ENCODE peak calls at places on chromosomes 1 and 21, in eight cellular contexts. R is IMR-90, E is right lobe of liver, H is NB4, V is transverse colon, C is A549, D is prostate gland, U is stomach. N is an unnamed sample.
A peak's percentile ranks its signal among the peaks of the same experiment; 100 is the strongest.

GRCh38 chr1:67230539-67230938 is 64.3 kb downstream of the IL23R start:
- DNase-seq in E (no peak), R (no peak), V (no peak), D (no peak), U (no peak), H (no peak), C (no peak), N (no peak)

GRCh38 chr1:50981741-50982140 is 11.7 kb downstream of the CDKN2C start:
- DNase-seq in H (no peak), C (no peak), U (no peak), D (no peak), R (no peak), V (no peak), E (no peak), N (no peak)

GRCh38 chr1:75198761-75199160 is 64.6 kb downstream of the LHX8 start:
- DNase-seq in V (no peak), D (no peak), E (no peak), R (no peak), H (no peak), C (no peak), U (no peak), N (no peak)

GRCh38 chr1:35506960-35507901 is 50.0 kb downstream of the KIAA0319L start:
- DNase-seq in U (no peak), H (no peak), V (no peak), D (no peak), R (no peak), C (no peak), E (no peak), N (no peak)

GRCh38 chr1:33260435-33260980 is 4.2 kb downstream of the ZNF362 start:
- DNase-seq in U (no peak), D (no peak), H (no peak), C (no peak), V (no peak), E (no peak), R (no peak), N (no peak)

GRCh38 chr1:85494074-85494956 is 29.4 kb upstream of the DDAH1 start:
- DNase-seq in U (no peak), R (no peak), H (no peak), C (no peak), V (no peak), D (no peak), E (no peak), N (no peak)

GRCh38 chr1:204206121-204206520 is 7.7 kb downstream of the GOLT1A start:
- DNase-seq in D (no peak), C (no peak), H (no peak), R (peak; percentile 33), E (no peak), V (no peak), U (no peak), N (no peak)

GRCh38 chr21:28334407-28334806 is 658.3 kb downstream of the LTN1 start:
- DNase-seq in U (no peak), C (no peak), V (no peak), D (no peak), R (no peak), H (no peak), E (no peak), N (no peak)

GRCh38 chr1:34270181-34270580 is 93.5 kb downstream of the C1orf94 start:
- DNase-seq in V (no peak), C (no peak), D (no peak), U (no peak), H (no peak), E (no peak), R (no peak), N (no peak)

GRCh38 chr21:45544449-45545235 is 2.4 kb upstream of the SLC19A1 start:
- DNase-seq in U (peak; percentile 19), R (no peak), E (peak; percentile 40), V (no peak), H (no peak), D (no peak), C (no peak), N (no peak)

GRCh38 chr1:167077128-167077867 is 12.9 kb downstream of the GPA33 start:
- DNase-seq in R (no peak), E (no peak), V (no peak), H (no peak), C (no peak), U (no peak), D (no peak), N (no peak)

GRCh38 chr1:61808968-61809367 is 66.7 kb downstream of the PATJ start:
- DNase-seq in H (no peak), E (no peak), U (no peak), D (no peak), C (no peak), V (no peak), R (peak; percentile 58), N (no peak)

GRCh38 chr1:115040501-115040900 is 10.9 kb downstream of the TSHB start:
- DNase-seq in U (no peak), E (no peak), H (no peak), V (no peak), C (no peak), D (no peak), R (no peak), N (no peak)
- TF ChIP-seq CTCF in U (no peak), E (no peak), H (no peak), V (no peak), C (no peak), D (no peak), R (no peak), N (no peak)

GRCh38 chr1:158706096-158706495 is 5.6 kb upstream of the OR6K2 start:
- DNase-seq in C (no peak), R (no peak), V (no peak), D (no peak), H (no peak), E (no peak), U (no peak), N (no peak)
- TF ChIP-seq POLR2A in C (no peak), R (no peak), V (no peak), D (no peak), H (no peak), E (no peak), U (no peak), N (no peak)

GRCh38 chr1:109080441-109081082 is 4.8 kb upstream of the TAF13 start:
- DNase-seq in E (no peak), U (no peak), C (no peak), D (no peak), H (no peak), R (no peak), V (no peak), N (no peak)

GRCh38 chr1:109079240-109079622 is 3.4 kb upstream of the TAF13 start:
- DNase-seq in C (no peak), D (no peak), H (no peak), U (no peak), E (no peak), V (no peak), R (no peak), N (no peak)

GRCh38 chr1:109078317-109078716 is 2.5 kb upstream of the TAF13 start:
- DNase-seq in E (no peak), U (no peak), V (no peak), H (no peak), D (no peak), C (no peak), R (no peak), N (no peak)

GRCh38 chr1:109075531-109076490 is at the start of gene TAF13:
- DNase-seq in C (peak; percentile 80), U (peak; percentile 96), H (peak; percentile 95), R (peak; percentile 96), V (peak; percentile 95), D (peak; percentile 88), E (peak; percentile 95), N (peak; percentile 85)
- TF ChIP-seq CTCF in C (no peak), U (peak; percentile 38), H (no peak), R (peak; percentile 43), V (peak; percentile 35), D (peak; percentile 26), E (peak; percentile 48), N (peak; percentile 60)

DNA sequence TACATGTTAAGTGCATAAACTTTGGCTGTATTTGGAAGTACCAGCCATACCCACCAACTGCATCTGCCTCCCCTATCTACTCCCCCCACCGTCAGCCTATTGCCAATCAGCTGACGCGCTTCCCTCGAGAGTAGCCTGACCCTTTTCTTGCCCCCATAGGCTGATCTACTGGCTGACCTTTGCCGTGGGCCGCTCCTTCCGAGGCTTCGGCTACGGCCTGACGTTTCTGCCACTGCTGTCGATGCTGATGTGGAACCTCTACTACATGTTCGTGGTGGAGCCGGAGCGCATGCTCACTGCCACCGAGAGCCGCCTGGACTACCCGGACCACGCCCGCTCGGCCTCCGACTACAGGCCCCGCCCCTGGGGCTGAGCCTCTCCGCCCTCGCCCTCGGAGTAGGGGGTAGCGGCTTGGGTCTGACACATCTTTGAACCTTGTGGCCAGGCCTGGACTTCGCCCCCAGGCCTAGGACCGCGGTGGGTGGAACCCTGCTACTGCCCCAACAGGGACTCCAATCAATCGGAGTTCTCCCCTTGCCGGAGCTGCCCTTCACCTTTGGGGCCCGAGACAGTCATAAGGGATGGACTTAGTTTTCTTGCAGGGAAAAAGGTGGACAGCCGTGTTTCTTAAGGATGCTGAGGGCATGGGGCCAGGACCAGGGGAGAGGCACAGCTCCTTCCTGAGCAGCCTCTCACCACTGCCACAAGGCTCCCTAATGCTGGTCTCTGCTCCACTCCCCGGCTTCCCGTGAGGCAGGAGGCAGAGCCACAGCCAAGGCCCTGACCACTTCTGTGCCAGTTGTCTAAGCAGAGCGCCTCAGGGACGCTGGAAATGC is 4.0 kb downstream of the GLMP start:
- DNase-seq in C (peak; percentile 26), V (peak; percentile 92), R (peak; percentile 72), E (peak; percentile 98), D (peak; percentile 79), U (peak; percentile 92), H (no peak), N (peak; percentile 74)
- TF ChIP-seq POLR2A in C (peak; percentile 24), V (peak; percentile 54), R (no peak), E (peak; percentile 76), D (peak; percentile 31), U (no peak), H (no peak), N (peak; percentile 31)

GRCh38 chr1:101971309-101971708 is 25.4 kb downstream of the OLFM3 start:
- DNase-seq in H (peak; percentile 1), E (no peak), V (no peak), U (no peak), R (peak; percentile 0), C (no peak), D (no peak), N (no peak)
- TF ChIP-seq CTCF in H (no peak), E (no peak), V (no peak), U (no peak), R (no peak), C (no peak), D (no peak), N (no peak)

DNA sequence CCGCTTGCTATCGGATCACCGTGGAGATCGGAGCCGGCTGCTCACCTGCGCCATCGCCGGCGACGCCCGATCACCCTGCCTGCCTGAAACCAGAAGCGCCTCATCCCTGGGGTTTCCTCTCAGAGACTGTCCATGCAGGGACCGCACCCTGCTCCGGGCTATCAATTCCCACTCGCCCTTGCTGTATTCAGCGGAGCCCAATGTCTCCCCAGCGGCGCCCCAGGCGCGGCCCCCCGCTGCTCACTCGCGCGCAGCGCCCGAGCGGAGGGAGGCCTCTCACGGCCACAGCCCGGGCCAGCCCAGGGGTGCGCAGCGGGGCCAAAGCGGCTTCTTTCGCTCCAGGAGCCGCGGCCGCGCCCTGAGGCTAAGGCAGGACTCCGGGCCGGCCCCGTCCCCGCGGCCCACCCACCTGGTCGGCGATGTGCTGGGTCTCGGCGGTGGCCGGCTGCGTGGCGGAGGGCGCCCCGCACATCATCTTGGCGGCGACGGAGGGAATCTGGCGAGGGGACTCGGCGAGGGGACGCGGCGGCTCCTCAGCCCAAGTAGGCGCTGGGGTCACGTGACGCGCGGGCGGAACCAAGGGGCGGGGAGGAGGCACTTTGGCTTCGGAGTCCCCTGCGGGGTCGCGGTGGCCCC is at the start of gene CSTB:
- DNase-seq in E (peak; percentile 92), R (peak; percentile 38), U (peak; percentile 80), V (peak; percentile 87), D (peak; percentile 79), H (peak; percentile 85), C (peak; percentile 53), N (peak; percentile 71)
- TF ChIP-seq POLR2A in E (peak; percentile 74), R (peak; percentile 69), U (no peak), V (peak; percentile 91), D (peak; percentile 89), H (peak; percentile 65), C (peak; percentile 74), N (peak; percentile 61)

GRCh38 chr1:101474039-101474665 is 237.3 kb downstream of the S1PR1 start:
- DNase-seq in R (no peak), E (no peak), U (no peak), V (no peak), D (no peak), H (peak; percentile 50), C (no peak), N (no peak)
- TF ChIP-seq CTCF in R (peak; percentile 28), E (no peak), U (no peak), V (peak; percentile 19), D (no peak), H (peak; percentile 71), C (no peak), N (no peak)

N was measured in gastrocnemius medialis.